ENCODE peak calls at places on chromosomes 12 and 14, in seven cellular contexts. One of them, this sample, is unnamed.

GRCh38 chr14:68468437-68469207 is 324.2 kb downstream of the ZFP36L1 start:
- DNase-seq in fibroblast of mammary gland: peak
- DNase-seq in fibroblast of lung: no peak
- DNase-seq in psoas muscle: no peak
- DNase-seq in foreskin fibroblast: peak
- DNase-seq in pancreas: no peak
- DNase-seq in cardiac muscle cell: peak
- DNase-seq in this sample: no peak

GRCh38 chr12:53770281-53770680 is 18.5 kb upstream of the CISTR start:
- DNase-seq in fibroblast of mammary gland: peak
- DNase-seq in fibroblast of lung: peak
- DNase-seq in psoas muscle: no peak
- DNase-seq in foreskin fibroblast: peak
- DNase-seq in pancreas: no peak
- DNase-seq in cardiac muscle cell: peak
- DNase-seq in this sample: peak

GRCh38 chr14:103625361-103626095 is 3.5 kb upstream of the KLC1 start:
- DNase-seq in fibroblast of mammary gland: no peak
- DNase-seq in fibroblast of lung: no peak
- DNase-seq in psoas muscle: no peak
- DNase-seq in foreskin fibroblast: no peak
- DNase-seq in pancreas: no peak
- DNase-seq in cardiac muscle cell: no peak
- DNase-seq in this sample: no peak

GRCh38 chr12:91818236-91819131 is 327.2 kb downstream of the BTG1 start:
- DNase-seq in fibroblast of mammary gland: peak
- DNase-seq in fibroblast of lung: no peak
- DNase-seq in psoas muscle: no peak
- DNase-seq in foreskin fibroblast: peak
- DNase-seq in pancreas: no peak
- DNase-seq in cardiac muscle cell: no peak
- DNase-seq in this sample: no peak

GRCh38 chr14:51547701-51548100 is 104.0 kb upstream of the FRMD6 start:
- DNase-seq in fibroblast of mammary gland: no peak
- DNase-seq in fibroblast of lung: no peak
- DNase-seq in psoas muscle: no peak
- DNase-seq in foreskin fibroblast: peak
- DNase-seq in pancreas: no peak
- DNase-seq in cardiac muscle cell: no peak
- DNase-seq in this sample: no peak

GRCh38 chr12:94663077-94663476 is 12.7 kb upstream of the TMCC3 start:
- DNase-seq in fibroblast of mammary gland: no peak
- DNase-seq in fibroblast of lung: no peak
- DNase-seq in psoas muscle: no peak
- DNase-seq in foreskin fibroblast: no peak
- DNase-seq in pancreas: no peak
- DNase-seq in cardiac muscle cell: no peak
- DNase-seq in this sample: no peak

GRCh38 chr14:103108749-103109207 is 14.3 kb downstream of the EXOC3L4 start:
- DNase-seq in fibroblast of mammary gland: peak
- DNase-seq in fibroblast of lung: peak
- DNase-seq in psoas muscle: peak
- DNase-seq in foreskin fibroblast: no peak
- DNase-seq in pancreas: no peak
- DNase-seq in cardiac muscle cell: peak
- DNase-seq in this sample: no peak

GRCh38 chr12:10031771-10032175 is 1.3 kb downstream of the CLEC9A start:
- DNase-seq in fibroblast of mammary gland: peak
- DNase-seq in fibroblast of lung: peak
- DNase-seq in psoas muscle: no peak
- DNase-seq in foreskin fibroblast: peak
- DNase-seq in pancreas: no peak
- DNase-seq in cardiac muscle cell: peak
- DNase-seq in this sample: peak

GRCh38 chr12:109998241-109998903 is 858 bp upstream of the ANKRD13A start:
- DNase-seq in fibroblast of mammary gland: no peak
- DNase-seq in fibroblast of lung: no peak
- DNase-seq in psoas muscle: no peak
- DNase-seq in foreskin fibroblast: peak
- DNase-seq in pancreas: no peak
- DNase-seq in cardiac muscle cell: no peak
- DNase-seq in this sample: no peak

GRCh38 chr14:63499701-63500250 is 43.4 kb downstream of the PPP2R5E start:
- DNase-seq in fibroblast of mammary gland: peak
- DNase-seq in fibroblast of lung: peak
- DNase-seq in psoas muscle: no peak
- DNase-seq in foreskin fibroblast: peak
- DNase-seq in pancreas: no peak
- DNase-seq in cardiac muscle cell: peak
- DNase-seq in this sample: no peak

GRCh38 chr12:56193025-56193578 is 3.8 kb upstream of the SMARCC2 start:
- DNase-seq in fibroblast of mammary gland: peak
- DNase-seq in fibroblast of lung: peak
- DNase-seq in psoas muscle: peak
- DNase-seq in foreskin fibroblast: peak
- DNase-seq in pancreas: peak
- DNase-seq in cardiac muscle cell: peak
- DNase-seq in this sample: peak

GRCh38 chr12:57178213-57178612 is 30.8 kb upstream of the LRP1-AS start:
- DNase-seq in fibroblast of mammary gland: no peak
- DNase-seq in fibroblast of lung: no peak
- DNase-seq in psoas muscle: no peak
- DNase-seq in foreskin fibroblast: no peak
- DNase-seq in pancreas: no peak
- DNase-seq in cardiac muscle cell: no peak
- DNase-seq in this sample: no peak

GRCh38 chr14:32408018-32408417 is 78.9 kb downstream of the AKAP6 start:
- DNase-seq in fibroblast of mammary gland: peak
- DNase-seq in fibroblast of lung: no peak
- DNase-seq in psoas muscle: peak
- DNase-seq in foreskin fibroblast: no peak
- DNase-seq in pancreas: peak
- DNase-seq in cardiac muscle cell: peak
- DNase-seq in this sample: no peak

GRCh38 chr12:14629832-14630688 is 62.4 kb upstream of the PLBD1 start:
- DNase-seq in fibroblast of mammary gland: peak
- DNase-seq in fibroblast of lung: peak
- DNase-seq in psoas muscle: peak
- DNase-seq in foreskin fibroblast: peak
- DNase-seq in pancreas: peak
- DNase-seq in cardiac muscle cell: peak
- DNase-seq in this sample: peak

GRCh38 chr12:46407360-46407759 is 34.8 kb upstream of the SLC38A2 start:
- DNase-seq in fibroblast of mammary gland: no peak
- DNase-seq in fibroblast of lung: no peak
- DNase-seq in psoas muscle: no peak
- DNase-seq in foreskin fibroblast: no peak
- DNase-seq in pancreas: no peak
- DNase-seq in cardiac muscle cell: no peak
- DNase-seq in this sample: no peak

GRCh38 chr14:75283162-75283883 is 4.7 kb downstream of the FOS start:
- DNase-seq in fibroblast of mammary gland: no peak
- DNase-seq in fibroblast of lung: peak
- DNase-seq in psoas muscle: no peak
- DNase-seq in foreskin fibroblast: no peak
- DNase-seq in pancreas: no peak
- DNase-seq in cardiac muscle cell: peak
- DNase-seq in this sample: no peak

GRCh38 chr14:93228550-93228949 is 21.5 kb downstream of the UBR7 start:
- DNase-seq in fibroblast of mammary gland: no peak
- DNase-seq in fibroblast of lung: no peak
- DNase-seq in psoas muscle: no peak
- DNase-seq in foreskin fibroblast: no peak
- DNase-seq in pancreas: no peak
- DNase-seq in cardiac muscle cell: no peak
- DNase-seq in this sample: no peak

GRCh38 chr12:47155457-47156166 is 75.9 kb upstream of the AMIGO2 start:
- DNase-seq in fibroblast of mammary gland: peak
- DNase-seq in fibroblast of lung: peak
- DNase-seq in psoas muscle: no peak
- DNase-seq in foreskin fibroblast: no peak
- DNase-seq in pancreas: no peak
- DNase-seq in cardiac muscle cell: peak
- DNase-seq in this sample: no peak

GRCh38 chr14:90596733-90597132 is 199.9 kb downstream of the CALM1 start:
- DNase-seq in fibroblast of mammary gland: no peak
- DNase-seq in fibroblast of lung: no peak
- DNase-seq in psoas muscle: no peak
- DNase-seq in foreskin fibroblast: no peak
- DNase-seq in pancreas: no peak
- DNase-seq in cardiac muscle cell: no peak
- DNase-seq in this sample: no peak

GRCh38 chr14:105251920-105252319 is 3.6 kb downstream of the BTBD6 start:
- DNase-seq in fibroblast of mammary gland: no peak
- DNase-seq in fibroblast of lung: no peak
- DNase-seq in psoas muscle: no peak
- DNase-seq in foreskin fibroblast: no peak
- DNase-seq in pancreas: no peak
- DNase-seq in cardiac muscle cell: no peak
- DNase-seq in this sample: no peak

GRCh38 chr14:61511558-61511924 is 183.8 kb upstream of the HIF1A start:
- DNase-seq in fibroblast of mammary gland: no peak
- DNase-seq in fibroblast of lung: no peak
- DNase-seq in psoas muscle: peak
- DNase-seq in foreskin fibroblast: no peak
- DNase-seq in pancreas: no peak
- DNase-seq in cardiac muscle cell: no peak
- DNase-seq in this sample: no peak

GRCh38 chr14:56686416-56686815 is 106.8 kb downstream of the TMEM260 start:
- DNase-seq in fibroblast of mammary gland: no peak
- DNase-seq in fibroblast of lung: no peak
- DNase-seq in psoas muscle: no peak
- DNase-seq in foreskin fibroblast: no peak
- DNase-seq in pancreas: peak
- DNase-seq in cardiac muscle cell: no peak
- DNase-seq in this sample: no peak
- TF ChIP-seq CTCF in fibroblast of mammary gland: no peak
- TF ChIP-seq CTCF in fibroblast of lung: no peak
- TF ChIP-seq CTCF in psoas muscle: no peak
- TF ChIP-seq CTCF in foreskin fibroblast: no peak
- TF ChIP-seq CTCF in pancreas: no peak
- TF ChIP-seq CTCF in cardiac muscle cell: no peak
- TF ChIP-seq CTCF in this sample: no peak

DNA sequence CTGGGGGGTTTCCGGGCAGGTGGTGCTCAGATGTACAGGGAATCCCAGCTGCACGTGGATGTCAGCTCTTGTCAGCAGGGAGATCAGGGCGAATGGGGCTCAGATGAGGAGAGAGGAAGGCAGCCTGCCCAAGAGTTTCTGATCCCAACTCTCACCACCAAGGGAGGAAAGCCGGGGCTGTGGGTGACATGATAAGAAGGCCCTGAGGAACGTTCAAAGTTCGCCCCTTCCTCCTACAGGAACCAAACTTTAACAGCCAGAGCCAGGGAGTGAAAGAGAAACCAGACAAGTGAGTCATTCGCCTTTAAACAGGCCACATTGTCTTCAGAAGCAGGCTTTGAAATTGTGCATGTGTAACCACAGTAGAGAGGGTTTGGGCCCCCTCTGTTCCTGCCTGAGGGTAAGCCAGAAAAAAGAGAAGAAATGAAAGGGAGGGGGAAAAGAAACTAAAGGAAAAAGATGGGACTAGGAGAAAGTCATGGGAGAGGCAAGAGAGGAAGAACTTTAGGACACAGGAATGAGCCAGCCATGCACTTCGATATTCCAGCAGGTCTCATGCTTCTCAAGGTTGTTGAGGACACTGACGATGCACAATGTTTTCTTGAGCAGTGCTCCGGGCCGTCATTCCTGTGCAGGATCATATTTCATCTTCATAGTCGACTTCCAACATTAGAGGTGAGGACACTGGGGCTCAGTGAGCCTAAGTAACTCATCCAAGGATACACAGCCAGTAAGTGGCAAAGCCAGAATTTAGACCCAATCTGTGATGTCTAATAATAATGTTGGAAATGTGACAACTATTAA is 691.4 kb upstream of the TBX3 start:
- DNase-seq in fibroblast of mammary gland: peak
- DNase-seq in fibroblast of lung: peak
- DNase-seq in psoas muscle: no peak
- DNase-seq in foreskin fibroblast: peak
- DNase-seq in pancreas: no peak
- DNase-seq in cardiac muscle cell: peak
- DNase-seq in this sample: peak
- H3K4me3 ChIP-seq in fibroblast of mammary gland: no peak
- H3K4me3 ChIP-seq in fibroblast of lung: no peak
- H3K4me3 ChIP-seq in psoas muscle: no peak
- H3K4me3 ChIP-seq in foreskin fibroblast: peak
- H3K4me3 ChIP-seq in pancreas: no peak
- H3K4me3 ChIP-seq in cardiac muscle cell: no peak
- H3K4me3 ChIP-seq in this sample: no peak

GRCh38 chr14:70638416-70638815 is 3.3 kb upstream of the TTC9 start:
- DNase-seq in fibroblast of mammary gland: no peak
- DNase-seq in fibroblast of lung: no peak
- DNase-seq in psoas muscle: no peak
- DNase-seq in foreskin fibroblast: no peak
- DNase-seq in pancreas: no peak
- DNase-seq in cardiac muscle cell: no peak
- DNase-seq in this sample: no peak

GRCh38 chr14:70642313-70643235 is 858 bp downstream of the TTC9 start:
- DNase-seq in fibroblast of mammary gland: no peak
- DNase-seq in fibroblast of lung: no peak
- DNase-seq in psoas muscle: peak
- DNase-seq in foreskin fibroblast: no peak
- DNase-seq in pancreas: no peak
- DNase-seq in cardiac muscle cell: peak
- DNase-seq in this sample: no peak

GRCh38 chr14:70641548-70642312 is at the start of gene TTC9:
- DNase-seq in fibroblast of mammary gland: no peak
- DNase-seq in fibroblast of lung: no peak
- DNase-seq in psoas muscle: peak
- DNase-seq in foreskin fibroblast: no peak
- DNase-seq in pancreas: peak
- DNase-seq in cardiac muscle cell: peak
- DNase-seq in this sample: no peak

GRCh38 chr14:70644016-70644415 is 2.3 kb downstream of the TTC9 start:
- DNase-seq in fibroblast of mammary gland: no peak
- DNase-seq in fibroblast of lung: no peak
- DNase-seq in psoas muscle: no peak
- DNase-seq in foreskin fibroblast: no peak
- DNase-seq in pancreas: no peak
- DNase-seq in cardiac muscle cell: no peak
- DNase-seq in this sample: no peak

GRCh38 chr14:70640938-70641547 is 673 bp upstream of the TTC9 start:
- DNase-seq in fibroblast of mammary gland: peak
- DNase-seq in fibroblast of lung: peak
- DNase-seq in psoas muscle: peak
- DNase-seq in foreskin fibroblast: peak
- DNase-seq in pancreas: peak
- DNase-seq in cardiac muscle cell: peak
- DNase-seq in this sample: no peak
- TF ChIP-seq CTCF in fibroblast of mammary gland: no peak
- TF ChIP-seq CTCF in fibroblast of lung: no peak
- TF ChIP-seq CTCF in psoas muscle: no peak
- TF ChIP-seq CTCF in foreskin fibroblast: no peak
- TF ChIP-seq CTCF in pancreas: no peak
- TF ChIP-seq CTCF in cardiac muscle cell: no peak
- TF ChIP-seq CTCF in this sample: no peak

DNA sequence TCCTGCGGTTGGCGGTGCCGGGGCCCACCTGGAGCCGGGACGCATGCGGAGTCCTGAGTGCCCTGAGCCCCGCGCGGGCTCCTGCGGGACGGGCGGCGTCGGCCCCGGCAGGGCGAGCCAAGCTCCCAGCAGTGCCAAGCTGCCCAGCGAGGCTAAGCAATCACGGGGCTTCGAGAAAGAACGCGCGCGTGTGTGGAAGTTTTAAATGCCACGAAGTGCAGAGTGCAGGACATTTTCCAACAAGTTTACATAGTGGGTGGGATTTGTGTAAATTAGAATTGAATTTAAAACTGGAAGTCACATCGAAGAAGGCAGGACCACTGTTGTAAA is 558 bp upstream of the CPM start:
- DNase-seq in fibroblast of mammary gland: no peak
- DNase-seq in fibroblast of lung: no peak
- DNase-seq in psoas muscle: peak
- DNase-seq in foreskin fibroblast: no peak
- DNase-seq in pancreas: no peak
- DNase-seq in cardiac muscle cell: no peak
- DNase-seq in this sample: no peak
- H3K4me3 ChIP-seq in fibroblast of mammary gland: peak
- H3K4me3 ChIP-seq in fibroblast of lung: peak
- H3K4me3 ChIP-seq in psoas muscle: peak
- H3K4me3 ChIP-seq in foreskin fibroblast: peak
- H3K4me3 ChIP-seq in pancreas: peak
- H3K4me3 ChIP-seq in cardiac muscle cell: peak
- H3K4me3 ChIP-seq in this sample: peak

This sample was measured in astrocyte of the cerebellum.